ENCODE peak calls at places on chromosomes 5 and 9, in six cellular contexts. I is NCI-H460, P is AML-193, L is omental fat pad, U is posterior vena cava, M is HEK293T. K is an unnamed sample.

GRCh38 chr5:115337882-115338281 is 41.4 kb upstream of the CCDC112 start:
- DNase-seq in M (no peak), L (no peak), P (no peak), I (no peak), U (no peak), K (no peak)

GRCh38 chr5:40716000-40716399 is 36.3 kb downstream of the PTGER4 start:
- DNase-seq in P (no peak), M (no peak), I (peak), L (no peak), U (no peak), K (no peak)

GRCh38 chr9:128385493-128386205 is 14.5 kb downstream of the URM1 start:
- DNase-seq in L (no peak), I (no peak), M (no peak), U (no peak), P (no peak), K (no peak)

GRCh38 chr5:111550282-111551020 is 38.1 kb upstream of the STARD4 start:
- DNase-seq in L (peak), U (peak), M (peak), I (peak), P (peak), K (peak)

GRCh38 chr5:122149691-122150090 is 20.3 kb downstream of the ZNF474 start:
- DNase-seq in M (no peak), P (no peak), I (no peak), U (no peak), L (no peak), K (no peak)

GRCh38 chr5:167442922-167443321 is 848.5 kb upstream of the WWC1 start:
- DNase-seq in P (no peak), U (no peak), L (no peak), I (no peak), M (no peak), K (no peak)

GRCh38 chr5:118554991-118555390 is 433.4 kb downstream of the DTWD2 start:
- DNase-seq in L (no peak), P (no peak), U (no peak), I (no peak), M (no peak), K (no peak)

GRCh38 chr9:137317021-137317978 is 15.2 kb upstream of the NRARP start:
- DNase-seq in I (no peak), M (no peak), P (no peak), U (peak), L (peak), K (no peak)

GRCh38 chr5:164252-164651 is 27.0 kb upstream of the LRRC14B start:
- DNase-seq in M (no peak), U (peak), L (no peak), P (no peak), I (peak), K (no peak)

GRCh38 chr9:82404484-82405280 is 416.1 kb downstream of the SPATA31D1 start:
- DNase-seq in L (no peak), P (no peak), M (no peak), U (no peak), I (no peak), K (no peak)

GRCh38 chr5:54021413-54022155 is 288.8 kb downstream of the ARL15 start:
- DNase-seq in U (no peak), I (no peak), L (no peak), M (no peak), P (peak), K (no peak)

GRCh38 chr9:96413312-96414221 is 4.6 kb downstream of the ZNF367 start:
- DNase-seq in L (no peak), M (no peak), I (no peak), U (no peak), P (peak), K (no peak)

GRCh38 chr9:128159073-128159783 is 837 bp upstream of the BBLN start:
- DNase-seq in M (no peak), L (no peak), I (no peak), P (peak), U (no peak), K (peak)

GRCh38 chr9:108142504-108143201 is 653.1 kb upstream of the KLF4 start:
- DNase-seq in U (peak), M (no peak), P (no peak), I (no peak), L (no peak), K (peak)